ENCODE peak calls at places on chromosomes 4 and X, in nine cellular contexts. M is HFFc6, D is NCI-H1092 treated with DMSO at 0.1 percent for 48 hours, Q is lower lobe of right lung, L is nucleus accumbens, X is iPS DF 19.7, J is AG08396, S is EL, B is NCI-H526. O is an unnamed sample.

GRCh38 chr4:1628892-1629703 is 55.0 kb downstream of the FAM53A start:
- DNase-seq in S (peak; percentile 34), B (peak; percentile 69), Q (peak; percentile 77), L (peak; percentile 20), X (no peak), D (peak; percentile 8), M (peak; percentile 22), J (peak; percentile 91), O (peak; percentile 53)

GRCh38 chr4:13968723-13969122 is 341.2 kb upstream of the BOD1L1 start:
- DNase-seq in L (no peak), J (no peak), X (no peak), M (no peak), S (peak; percentile 41), D (no peak), B (no peak), Q (no peak), O (no peak)

GRCh38 chr4:53748328-53748772 is 157.1 kb upstream of the LNX1 start:
- DNase-seq in S (no peak), L (no peak), D (no peak), M (no peak), B (no peak), Q (no peak), X (no peak), J (no peak), O (no peak)

GRCh38 chr4:125388653-125389052 is 73.9 kb downstream of the FAT4 start:
- DNase-seq in X (no peak), L (no peak), D (no peak), B (no peak), J (no peak), Q (no peak), S (peak; percentile 87), M (peak; percentile 50), O (peak; percentile 24)

GRCh38 chr4:87545052-87545451 is 15.9 kb upstream of the SPARCL1 start:
- DNase-seq in Q (no peak), J (no peak), X (no peak), B (no peak), L (no peak), S (no peak), M (no peak), D (no peak), O (no peak)

GRCh38 chr4:142707397-142707796 is 138.7 kb downstream of the INPP4B start:
- DNase-seq in Q (no peak), M (no peak), L (no peak), S (no peak), J (no peak), D (no peak), B (no peak), X (no peak), O (no peak)

GRCh38 chr4:158015241-158015640 is 157.6 kb downstream of the GASK1B start:
- DNase-seq in S (peak; percentile 64), L (no peak), X (no peak), J (no peak), M (peak; percentile 56), D (no peak), B (no peak), Q (no peak), O (peak; percentile 41)

GRCh38 chr4:121736735-121737351 is 28.1 kb downstream of the SMIM43 start:
- DNase-seq in Q (no peak), J (peak; percentile 41), S (peak; percentile 65), B (peak; percentile 59), L (no peak), X (no peak), D (peak; percentile 46), M (peak; percentile 67), O (peak; percentile 32)

GRCh38 chr4:76208005-76208765 is 5.4 kb downstream of the SCARB2 start:
- DNase-seq in J (peak; percentile 69), D (peak; percentile 61), B (peak; percentile 17), L (peak; percentile 70), S (peak; percentile 91), X (no peak), Q (peak; percentile 77), M (peak; percentile 90), O (peak; percentile 75)

GRCh38 chrX:81414630-81415029 is 212.7 kb downstream of the SH3BGRL start:
- DNase-seq in J (no peak), Q (no peak), X (no peak), S (no peak), D (no peak), M (no peak), L (no peak), B (no peak), O (no peak)

GRCh38 chrX:20729421-20729820 is 462.7 kb upstream of the RPS6KA3 start:
- DNase-seq in L (no peak), M (no peak), J (no peak), B (peak; percentile 72), D (no peak), X (no peak), S (no peak), Q (no peak), O (no peak)

GRCh38 chr4:73518340-73518739 is 36.8 kb downstream of the AFM start:
- DNase-seq in J (no peak), D (no peak), M (no peak), X (no peak), S (no peak), Q (no peak), B (no peak), L (no peak), O (no peak)

GRCh38 chr4:41006141-41006540 is 208.2 kb downstream of the APBB2 start:
- DNase-seq in X (no peak), D (no peak), M (peak; percentile 42), Q (no peak), J (no peak), L (no peak), S (peak; percentile 55), B (no peak), O (no peak)

GRCh38 chrX:143429021-143429570 is 88.2 kb downstream of the SPANXN3 start:
- DNase-seq in L (no peak), B (no peak), M (no peak), Q (no peak), J (no peak), D (no peak), X (no peak), S (no peak), O (no peak)

GRCh38 chr4:66562276-66562806 is 892.1 kb upstream of the EPHA5 start:
- DNase-seq in D (no peak), B (no peak), S (no peak), Q (no peak), L (no peak), M (peak; percentile 26), J (no peak), X (no peak), O (no peak)

GRCh38 chrX:48532201-48532600 is 7.3 kb upstream of the TBC1D25 start:
- DNase-seq in B (no peak), Q (no peak), S (no peak), D (no peak), M (no peak), J (no peak), L (no peak), X (no peak), O (no peak)

GRCh38 chr4:103400405-103400804 is 202.3 kb upstream of the CENPE start:
- DNase-seq in Q (no peak), L (no peak), B (no peak), S (peak; percentile 11), M (no peak), X (no peak), D (no peak), J (no peak), O (no peak)

GRCh38 chr4:185016946-185017797 is 1.1 kb upstream of the HELT start:
- DNase-seq in X (no peak), D (no peak), J (no peak), B (no peak), Q (no peak), S (no peak), L (no peak), M (no peak), O (no peak)

GRCh38 chr4:120318447-120318846 is 251.8 kb upstream of the MAD2L1 start:
- DNase-seq in Q (no peak), L (no peak), D (no peak), X (no peak), S (no peak), M (no peak), B (no peak), J (no peak), O (no peak)